ENCODE peak calls at places on chromosome 6, in six cellular contexts. E is A549, O is heart right ventricle, X is uterus, I is transverse colon, M is PC-3. B is an unnamed sample. For H3K4me1, the result is how much of the 10 kb centered on the place peaks cover.

GRCh38 chr6:13407709-13408695 is 79.4 kb downstream of the GFOD1 start:
- DNase-seq in I (no peak), O (no peak), X (no peak), E (peak), M (peak), B (peak)

GRCh38 chr6:165451845-165452244 is 142.4 kb upstream of the C6orf118 start:
- DNase-seq in X (no peak), I (no peak), O (no peak), M (no peak), E (no peak), B (no peak)

GRCh38 chr6:137867685-137868509 is 838 bp downstream of the TNFAIP3 start:
- DNase-seq in X (peak), E (no peak), I (peak), O (peak), M (peak), B (no peak)

GRCh38 chr6:25727028-25727427 is 27.5 kb upstream of the SLC17A4 start:
- DNase-seq in M (no peak), O (no peak), E (no peak), X (no peak), I (no peak), B (no peak)

GRCh38 chr6:27830212-27830664 is 82.0 kb downstream of the OR2B2 start:
- DNase-seq in O (no peak), E (no peak), M (no peak), I (no peak), X (no peak), B (no peak)

GRCh38 chr6:89372506-89372901 is 20.0 kb upstream of the UBE2J1 start:
- DNase-seq in E (no peak), X (no peak), O (no peak), M (no peak), I (peak), B (no peak)

GRCh38 chr6:18323935-18324707 is 59.8 kb upstream of the DEK start:
- DNase-seq in O (no peak), X (no peak), M (peak), I (no peak), E (peak), B (no peak)

GRCh38 chr6:83849127-83849526 is 4.0 kb upstream of the RIPPLY2 start:
- DNase-seq in I (no peak), E (no peak), X (no peak), O (no peak), M (no peak), B (no peak)

GRCh38 chr6:106146852-106147351 is 60.8 kb downstream of the PRDM1 start:
- DNase-seq in O (no peak), I (no peak), E (no peak), M (peak), X (no peak), B (no peak)

GRCh38 chr6:44011350-44011925 is 115.8 kb downstream of the MRPL14 start:
- DNase-seq in I (no peak), M (peak), E (no peak), X (no peak), O (no peak), B (no peak)

GRCh38 chr6:157017861-157018260 is 240.7 kb downstream of the ARID1B start:
- DNase-seq in E (no peak), O (no peak), I (no peak), X (no peak), M (peak), B (no peak)

GRCh38 chr6:53441035-53441493 is 92.3 kb upstream of the ELOVL5 start:
- DNase-seq in E (no peak), O (no peak), X (no peak), M (no peak), I (no peak), B (no peak)

GRCh38 chr6:124389127-124389526 is 573.1 kb upstream of the RNF217 start:
- DNase-seq in E (no peak), M (no peak), X (no peak), I (no peak), O (no peak), B (no peak)

GRCh38 chr6:134950482-134950881 is 581 bp upstream of the ALDH8A1 start:
- DNase-seq in M (no peak), X (no peak), E (no peak), I (no peak), O (no peak), B (no peak)

GRCh38 chr6:140988780-140989179 is 1143.9 kb upstream of the GJE1 start:
- DNase-seq in M (peak), E (no peak), O (no peak), X (no peak), I (no peak), B (no peak)

GRCh38 chr6:84456803-84457202 is 229.4 kb upstream of the CEP162 start:
- DNase-seq in O (no peak), I (no peak), E (no peak), X (no peak), M (no peak), B (no peak)

GRCh38 chr6:132763269-132763668 is 5.6 kb upstream of the VNN2 start:
- DNase-seq in I (peak), X (no peak), E (no peak), M (no peak), O (no peak), B (no peak)

GRCh38 chr6:155765275-155766194 is 309.9 kb upstream of the NOX3 start:
- DNase-seq in M (peak), I (no peak), E (no peak), X (no peak), O (no peak), B (no peak)

GRCh38 chr6:104987218-104987617 is 30.3 kb downstream of the LIN28B start:
- DNase-seq in M (no peak), I (no peak), O (no peak), E (no peak), X (no peak), B (no peak)

GRCh38 chr6:75347797-75348610 is 63.4 kb upstream of the TMEM30A start:
- DNase-seq in E (no peak), O (no peak), X (no peak), M (no peak), I (no peak), B (no peak)

GRCh38 chr6:75344455-75344854 is 59.9 kb upstream of the TMEM30A start:
- DNase-seq in X (no peak), M (no peak), I (no peak), E (no peak), O (no peak), B (no peak)

GRCh38 chr6:75348882-75349261 is 64.3 kb upstream of the TMEM30A start:
- DNase-seq in X (no peak), E (no peak), O (no peak), I (no peak), M (no peak), B (no peak)

GRCh38 chr6:75344021-75344420 is 59.4 kb upstream of the TMEM30A start:
- DNase-seq in I (no peak), E (no peak), M (no peak), O (no peak), X (no peak), B (no peak)

GRCh38 chr6:75345413-75345812 is 60.8 kb upstream of the TMEM30A start:
- DNase-seq in I (no peak), O (no peak), M (no peak), X (no peak), E (no peak), B (no peak)
- H3K4me1 ChIP-seq in I (under half), O (under half), M (under half), X (under half), E (under half), B (under half)

GRCh38 chr6:169171951-169172350 is 81.7 kb downstream of the THBS2 start:
- DNase-seq in X (no peak), E (no peak), O (no peak), I (no peak), M (peak), B (no peak)

GRCh38 chr6:169172946-169173345 is 80.7 kb downstream of the THBS2 start:
- DNase-seq in E (no peak), O (no peak), M (no peak), X (no peak), I (no peak), B (no peak)

GRCh38 chr6:169173532-169174268 is 79.9 kb downstream of the THBS2 start:
- DNase-seq in I (no peak), X (no peak), M (peak), O (no peak), E (no peak), B (no peak)

GRCh38 chr6:169171010-169171409 is 82.6 kb downstream of the THBS2 start:
- DNase-seq in O (no peak), X (no peak), I (no peak), E (no peak), M (no peak), B (no peak)

GRCh38 chr6:169172435-169172834 is 81.2 kb downstream of the THBS2 start:
- DNase-seq in X (peak), O (no peak), E (peak), I (no peak), M (peak), B (no peak)
- H3K27ac ChIP-seq in X (peak), O (peak), E (peak), I (no peak), M (peak), B (no peak)

GRCh38 chr6:128256100-128256499 is 264.3 kb downstream of the PTPRK start:
- DNase-seq in O (no peak), M (no peak), E (no peak), I (no peak), X (no peak), B (no peak)
- H3K4me1 ChIP-seq in O (under half), M (under half), E (under half), I (under half), X (under half), B (under half)

GRCh38 chr6:110332281-110332680 is 25.9 kb downstream of the METTL24 start:
- DNase-seq in E (no peak), O (no peak), I (no peak), M (no peak), X (no peak), B (no peak)
- H3K27ac ChIP-seq in E (no peak), O (no peak), I (peak), M (no peak), X (peak), B (no peak)

DNA sequence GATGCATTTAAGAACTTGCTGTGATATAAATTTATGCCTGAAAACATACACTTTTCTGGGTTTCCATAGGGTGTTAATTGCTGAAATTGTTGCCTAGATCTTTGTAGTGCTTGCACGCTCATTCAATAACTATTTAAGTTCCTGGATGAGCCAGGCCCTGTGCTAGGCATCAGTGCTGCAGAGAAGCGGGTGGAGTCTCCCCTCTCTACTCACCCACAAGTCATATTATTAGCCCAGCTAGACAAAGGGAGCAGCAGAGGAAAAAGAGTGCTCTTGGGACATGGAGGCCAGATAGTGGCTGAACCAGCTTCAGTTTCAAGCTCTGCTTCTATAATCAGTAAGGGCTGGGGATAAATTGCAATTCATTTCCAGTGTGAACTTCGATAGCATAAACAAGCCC is 329.1 kb downstream of the TFAP2B start:
- DNase-seq in M (peak), X (no peak), O (no peak), I (no peak), E (no peak), B (no peak)
- H3K4me1 ChIP-seq in M (under half), X (under half), O (under half), I (under half), E (under half), B (under half)

B was measured in left lung.